ENCODE peak calls at places on chromosome 7, in four cellular contexts. One of them, this sample, is unnamed.

GRCh38 chr7:11831383-11831726 is 643 bp downstream of the THSD7A start:
- DNase-seq in HCT116: no peak
- DNase-seq in CD4-positive, alpha-beta T cell: no peak
- DNase-seq in globus pallidus: no peak
- DNase-seq in this sample: no peak

GRCh38 chr7:10908600-10908999 is 65.1 kb upstream of the PHF14 start:
- DNase-seq in CD4-positive, alpha-beta T cell: no peak
- DNase-seq in HCT116: no peak
- DNase-seq in globus pallidus: no peak
- DNase-seq in this sample: no peak

GRCh38 chr7:35596061-35596460 is 98.9 kb downstream of the HERPUD2 start:
- DNase-seq in globus pallidus: no peak
- DNase-seq in HCT116: no peak
- DNase-seq in CD4-positive, alpha-beta T cell: no peak
- DNase-seq in this sample: no peak

GRCh38 chr7:43119371-43120069 is 7.1 kb downstream of the HECW1 start:
- DNase-seq in CD4-positive, alpha-beta T cell: no peak
- DNase-seq in HCT116: no peak
- DNase-seq in globus pallidus: no peak
- DNase-seq in this sample: no peak

GRCh38 chr7:20504060-20504459 is 111.4 kb upstream of the ABCB5 start:
- DNase-seq in HCT116: no peak
- DNase-seq in globus pallidus: no peak
- DNase-seq in CD4-positive, alpha-beta T cell: no peak
- DNase-seq in this sample: no peak

GRCh38 chr7:28180031-28180363 is 598 bp downstream of the JAZF1 start:
- DNase-seq in CD4-positive, alpha-beta T cell: no peak
- DNase-seq in globus pallidus: no peak
- DNase-seq in HCT116: no peak
- DNase-seq in this sample: no peak

GRCh38 chr7:151087247-151088018 is 1.2 kb downstream of the AGAP3 start:
- DNase-seq in CD4-positive, alpha-beta T cell: no peak
- DNase-seq in globus pallidus: peak
- DNase-seq in HCT116: no peak
- DNase-seq in this sample: no peak

GRCh38 chr7:156651472-156651871 is 10.9 kb downstream of the RNF32 start:
- DNase-seq in CD4-positive, alpha-beta T cell: no peak
- DNase-seq in globus pallidus: no peak
- DNase-seq in HCT116: no peak
- DNase-seq in this sample: no peak